ENCODE peak calls at places on chromosome 20, in ten cellular contexts. D is NCI-H510A treated with DMSO at 0.1 percent for 48 hours; C is mesothelial cell of epicardium; V is GM23248; H is stimulated activated CD4-positive, alpha-beta T cell treated with anti-CD3 and anti-CD28 coated beads, Interleukin-2, amount 100 ng/mL, for 48 hours; X is T-helper 1 cell; O is CD14-positive monocyte; W is Kasumi-1; U is AG08395; F is ACHN. J is an unnamed sample.
A peak's percentile ranks its signal among the peaks of the same experiment; 100 is the strongest.

GRCh38 chr20:38799248-38799647 is 6.2 kb upstream of the PPP1R16B start:
- DNase-seq in V (no peak), O (no peak), C (no peak), X (peak; percentile 29), F (no peak), D (no peak), W (no peak), H (no peak), U (no peak), J (no peak)

GRCh38 chr20:478949-479429 is 16.7 kb upstream of the TBC1D20 start:
- DNase-seq in F (peak; percentile 67), D (peak; percentile 89), W (peak; percentile 83), O (no peak), X (peak; percentile 72), H (peak; percentile 23), V (peak; percentile 74), U (peak; percentile 62), C (no peak), J (peak; percentile 56)

GRCh38 chr20:19802492-19803158 is 44.6 kb downstream of the RIN2 start:
- DNase-seq in V (peak; percentile 48), D (no peak), F (peak; percentile 57), U (peak; percentile 12), W (no peak), H (no peak), C (no peak), X (no peak), O (no peak), J (peak; percentile 95)

GRCh38 chr20:6765469-6766058 is 1.9 kb upstream of the BMP2 start:
- DNase-seq in F (peak; percentile 50), U (peak; percentile 27), H (no peak), D (peak; percentile 89), C (no peak), W (peak; percentile 79), X (peak; percentile 6), V (peak; percentile 63), O (no peak), J (peak; percentile 81)

GRCh38 chr20:50519036-50519780 is 9.0 kb downstream of the PTPN1 start:
- DNase-seq in D (no peak), X (peak; percentile 60), C (no peak), H (no peak), U (no peak), W (no peak), V (no peak), F (no peak), O (no peak), J (no peak)

GRCh38 chr20:36128463-36129176 is 25.9 kb upstream of the EPB41L1 start:
- DNase-seq in W (no peak), U (peak; percentile 93), D (no peak), C (no peak), H (no peak), F (peak; percentile 70), X (no peak), O (no peak), V (peak; percentile 95), J (peak; percentile 60)

GRCh38 chr20:44711237-44711636 is 3.9 kb upstream of the CCN5 start:
- DNase-seq in U (no peak), F (no peak), H (no peak), D (no peak), C (no peak), X (no peak), V (peak; percentile 32), O (no peak), W (no peak), J (no peak)

GRCh38 chr20:39245685-39246311 is 283.7 kb downstream of the DHX35 start:
- DNase-seq in O (no peak), D (no peak), F (no peak), H (no peak), V (no peak), W (no peak), C (no peak), U (no peak), X (peak; percentile 4), J (no peak)

GRCh38 chr20:48416002-48416401 is 411.8 kb downstream of the PREX1 start:
- DNase-seq in V (no peak), W (no peak), X (peak; percentile 14), F (no peak), H (no peak), U (no peak), C (no peak), O (no peak), D (no peak), J (no peak)

GRCh38 chr20:32898721-32899120 is 40.0 kb downstream of the EFCAB8 start:
- DNase-seq in X (peak; percentile 16), H (no peak), F (no peak), V (peak; percentile 92), U (peak; percentile 91), C (no peak), O (no peak), D (no peak), W (no peak), J (no peak)

GRCh38 chr20:58690851-58691250 is 1.7 kb upstream of the NPEPL1 start:
- DNase-seq in F (no peak), X (no peak), O (no peak), C (no peak), D (no peak), V (peak; percentile 63), H (no peak), W (no peak), U (peak; percentile 48), J (no peak)

GRCh38 chr20:39282619-39283092 is 320.5 kb downstream of the DHX35 start:
- DNase-seq in V (no peak), U (no peak), W (no peak), C (no peak), D (no peak), F (no peak), X (no peak), O (no peak), H (no peak), J (no peak)

GRCh38 chr20:6866741-6867140 is 99.3 kb downstream of the BMP2 start:
- DNase-seq in H (no peak), W (no peak), D (no peak), C (no peak), V (no peak), U (no peak), F (no peak), O (no peak), X (no peak), J (peak; percentile 52)

GRCh38 chr20:50528129-50528528 is 17.9 kb downstream of the PTPN1 start:
- DNase-seq in V (no peak), O (no peak), H (no peak), W (no peak), X (no peak), U (no peak), C (no peak), D (no peak), F (no peak), J (no peak)

GRCh38 chr20:51412333-51412761 is 130.2 kb downstream of the NFATC2 start:
- DNase-seq in W (no peak), V (peak; percentile 71), O (no peak), F (no peak), X (no peak), D (no peak), H (no peak), C (no peak), U (peak; percentile 60), J (no peak)

GRCh38 chr20:45138451-45139300 is 14.4 kb upstream of the WFDC12 start:
- DNase-seq in C (no peak), W (peak; percentile 26), H (peak; percentile 82), X (peak; percentile 76), U (peak; percentile 16), V (peak; percentile 43), O (peak; percentile 66), F (peak; percentile 43), D (no peak), J (peak; percentile 31)

GRCh38 chr20:62549499-62550086 is 73.8 kb upstream of the GATA5 start:
- DNase-seq in C (no peak), O (no peak), F (no peak), X (no peak), W (no peak), V (no peak), D (no peak), U (no peak), H (no peak), J (no peak)

GRCh38 chr20:33697129-33697528 is 10.9 kb upstream of the E2F1 start:
- DNase-seq in D (no peak), F (no peak), U (peak; percentile 82), X (no peak), V (peak; percentile 92), H (no peak), W (no peak), C (no peak), O (no peak), J (no peak)

GRCh38 chr20:50992733-50993457 is 30.0 kb downstream of the KCNG1 start:
- DNase-seq in F (peak; percentile 63), O (no peak), U (peak; percentile 78), W (peak; percentile 57), H (peak; percentile 62), C (no peak), X (peak; percentile 73), V (peak; percentile 74), D (no peak), J (peak; percentile 67)

GRCh38 chr20:53352727-53353440 is 240.8 kb downstream of the ZNF217 start:
- DNase-seq in O (no peak), H (no peak), F (no peak), D (no peak), V (peak; percentile 58), C (no peak), W (no peak), U (no peak), X (no peak), J (no peak)

GRCh38 chr20:9051508-9051907 is 17.4 kb upstream of the PLCB4 start:
- DNase-seq in D (no peak), W (no peak), F (peak; percentile 98), O (no peak), X (no peak), V (peak; percentile 98), H (no peak), U (peak; percentile 90), C (no peak), J (peak; percentile 95)

GRCh38 chr20:38895098-38895949 is 30.9 kb upstream of the FAM83D start:
- DNase-seq in X (no peak), U (no peak), D (no peak), W (no peak), C (no peak), V (no peak), F (no peak), H (no peak), O (no peak), J (no peak)

GRCh38 chr20:36473164-36473563 is 68.2 kb upstream of the MYL9 start:
- DNase-seq in W (no peak), F (no peak), D (no peak), C (no peak), H (no peak), U (no peak), O (no peak), X (no peak), V (no peak), J (no peak)

GRCh38 chr20:60088236-60088635 is 130.0 kb downstream of the CDH26 start:
- DNase-seq in C (no peak), D (no peak), F (no peak), V (no peak), W (no peak), X (no peak), O (no peak), H (no peak), U (no peak), J (no peak)

GRCh38 chr20:25692499-25692898 is 4.2 kb downstream of the ZNF337 start:
- DNase-seq in H (no peak), D (no peak), W (peak; percentile 39), X (no peak), C (no peak), V (peak; percentile 40), F (no peak), O (no peak), U (no peak), J (no peak)

GRCh38 chr20:9054176-9054575 is 14.7 kb upstream of the PLCB4 start:
- DNase-seq in O (no peak), X (no peak), U (peak; percentile 51), C (no peak), H (no peak), F (no peak), W (no peak), V (peak; percentile 80), D (no peak), J (no peak)

GRCh38 chr20:58344741-58345140 is 35.2 kb downstream of the RAB22A start:
- DNase-seq in U (peak; percentile 44), F (no peak), X (no peak), H (no peak), W (no peak), V (peak; percentile 73), D (no peak), O (no peak), C (no peak), J (no peak)

GRCh38 chr20:58810116-58810878 is 40.4 kb downstream of the GNAS-AS1 start:
- DNase-seq in W (no peak), U (peak; percentile 19), X (peak; percentile 7), H (no peak), C (no peak), D (no peak), F (no peak), O (no peak), V (peak; percentile 41), J (no peak)

J was measured in Caki2.